ENCODE peak calls at places on chromosomes 5 and 9, in eight cellular contexts. Z is HepG2, C is uterus, D is IMR-90, T is A549, N is ovary, W is H1, I is body of pancreas. O is an unnamed sample.
A peak's percentile ranks its signal among the peaks of the same experiment; 100 is the strongest.

GRCh38 chr9:91502913-91503649 is 79.4 kb upstream of the NFIL3 start:
- DNase-seq in Z (no peak), C (no peak), D (no peak), T (no peak), N (no peak), W (no peak), I (no peak), O (no peak)

GRCh38 chr9:38183994-38184568 is 115.1 kb upstream of the SHB start:
- DNase-seq in Z (no peak), C (no peak), D (no peak), T (no peak), N (no peak), W (no peak), I (no peak), O (no peak)

GRCh38 chr9:131046093-131046380 is 37.1 kb downstream of the LAMC3 start:
- DNase-seq in Z (no peak), C (no peak), D (no peak), T (no peak), N (no peak), W (no peak), I (no peak), O (no peak)

GRCh38 chr5:79705632-79706031 is 16.0 kb downstream of the CMYA5 start:
- DNase-seq in Z (no peak), C (no peak), D (no peak), T (no peak), N (no peak), W (no peak), I (no peak), O (no peak)

GRCh38 chr5:172284275-172284971 is 859 bp upstream of the UBTD2 start:
- DNase-seq in Z (no peak), C (no peak), D (no peak), T (no peak), N (no peak), W (no peak), I (no peak), O (no peak)

GRCh38 chr9:118533101-118533500 is 828.9 kb downstream of the TLR4 start:
- DNase-seq in Z (no peak), C (no peak), D (no peak), T (no peak), N (no peak), W (no peak), I (no peak), O (no peak)

GRCh38 chr9:114278881-114279570 is 43.9 kb upstream of the ORM1 start:
- DNase-seq in Z (no peak), C (peak; percentile 15), D (peak; percentile 51), T (peak; percentile 73), N (peak; percentile 35), W (no peak), I (peak; percentile 11), O (no peak)

GRCh38 chr9:126773004-126773607 is 31.7 kb upstream of the ZBTB43 start:
- DNase-seq in Z (peak; percentile 32), C (no peak), D (peak; percentile 16), T (peak; percentile 65), N (no peak), W (peak; percentile 17), I (no peak), O (no peak)

GRCh38 chr5:60036539-60036938 is 143.0 kb upstream of the PDE4D start:
- DNase-seq in Z (no peak), C (no peak), D (no peak), T (no peak), N (no peak), W (no peak), I (no peak), O (no peak)

GRCh38 chr5:61330341-61330878 is 1.6 kb upstream of the ZSWIM6 start:
- DNase-seq in Z (peak; percentile 10), C (peak; percentile 28), D (peak; percentile 45), T (peak; percentile 59), N (peak; percentile 54), W (no peak), I (peak; percentile 26), O (no peak)

GRCh38 chr9:126461029-126461428 is 134.4 kb downstream of the MVB12B start:
- DNase-seq in Z (no peak), C (no peak), D (no peak), T (no peak), N (no peak), W (no peak), I (no peak), O (peak; percentile 14)

GRCh38 chr5:172605466-172605865 is 35.6 kb upstream of the NEURL1B start:
- DNase-seq in Z (no peak), C (no peak), D (no peak), T (no peak), N (no peak), W (no peak), I (no peak), O (no peak)

GRCh38 chr5:10321882-10322281 is 14.2 kb upstream of the CMBL start:
- DNase-seq in Z (no peak), C (no peak), D (no peak), T (no peak), N (no peak), W (no peak), I (no peak), O (no peak)

DNA sequence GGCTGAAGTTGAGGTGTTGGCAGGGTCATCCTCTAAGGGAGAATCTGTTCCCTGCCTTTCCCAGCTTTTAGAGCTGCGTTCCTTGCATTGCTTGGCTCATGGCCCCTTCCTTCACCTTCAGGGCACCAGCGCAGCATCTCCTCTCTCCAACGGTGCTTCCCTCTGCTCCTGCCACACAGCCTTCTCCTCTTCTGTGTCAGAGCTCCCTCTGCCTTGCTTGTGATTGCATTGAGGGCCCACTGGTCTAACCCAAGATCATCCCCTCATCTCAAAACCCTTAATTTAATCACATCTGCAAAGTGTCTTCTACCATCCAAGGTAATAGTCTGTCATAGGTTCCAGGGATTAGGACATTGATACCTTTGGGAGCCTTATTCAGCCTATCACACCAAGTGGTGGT is 205.7 kb upstream of the TBCA start:
- DNase-seq in Z (no peak), C (no peak), D (no peak), T (no peak), N (no peak), W (no peak), I (no peak), O (no peak)
- TF ChIP-seq CTCF in Z (no peak), C (no peak), D (no peak), T (peak; percentile 8), N (no peak), W (peak; percentile 24), I (no peak), O (no peak)

GRCh38 chr9:124980434-124980833 is 39.6 kb upstream of the GOLGA1 start:
- DNase-seq in Z (no peak), C (no peak), D (no peak), T (no peak), N (no peak), W (no peak), I (no peak), O (no peak)

GRCh38 chr9:124983698-124984097 is 42.8 kb upstream of the GOLGA1 start:
- DNase-seq in Z (no peak), C (no peak), D (no peak), T (no peak), N (no peak), W (no peak), I (no peak), O (no peak)
- TF ChIP-seq POLR2A in Z (no peak), C (no peak), D (no peak), T (no peak), N (no peak), W (no peak), I (no peak), O (no peak)

DNA sequence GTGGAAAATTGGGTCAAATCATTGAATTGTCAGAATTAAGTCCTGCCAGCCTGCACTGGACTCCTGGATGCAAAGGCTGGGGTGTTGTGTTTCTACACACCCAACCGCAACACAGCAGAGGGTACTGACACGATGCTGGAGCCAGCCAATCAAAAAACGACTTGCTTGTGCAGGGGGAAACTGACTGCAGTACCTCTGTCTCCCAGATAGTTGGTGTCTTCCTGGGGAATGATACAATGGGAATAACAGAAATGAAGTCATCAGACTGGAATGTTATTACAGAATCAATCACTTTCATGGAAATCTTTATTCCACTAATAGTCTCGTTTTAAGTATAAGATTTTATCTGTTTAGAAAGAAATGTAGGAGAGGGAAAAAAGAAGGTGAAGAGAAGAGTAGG is 330.3 kb downstream of the MLLT3 start:
- DNase-seq in Z (peak; percentile 30), C (no peak), D (peak; percentile 72), T (peak; percentile 46), N (no peak), W (no peak), I (no peak), O (no peak)
- TF ChIP-seq CTCF in Z (no peak), C (no peak), D (peak; percentile 46), T (no peak), N (no peak), W (no peak), I (no peak), O (no peak)

DNA sequence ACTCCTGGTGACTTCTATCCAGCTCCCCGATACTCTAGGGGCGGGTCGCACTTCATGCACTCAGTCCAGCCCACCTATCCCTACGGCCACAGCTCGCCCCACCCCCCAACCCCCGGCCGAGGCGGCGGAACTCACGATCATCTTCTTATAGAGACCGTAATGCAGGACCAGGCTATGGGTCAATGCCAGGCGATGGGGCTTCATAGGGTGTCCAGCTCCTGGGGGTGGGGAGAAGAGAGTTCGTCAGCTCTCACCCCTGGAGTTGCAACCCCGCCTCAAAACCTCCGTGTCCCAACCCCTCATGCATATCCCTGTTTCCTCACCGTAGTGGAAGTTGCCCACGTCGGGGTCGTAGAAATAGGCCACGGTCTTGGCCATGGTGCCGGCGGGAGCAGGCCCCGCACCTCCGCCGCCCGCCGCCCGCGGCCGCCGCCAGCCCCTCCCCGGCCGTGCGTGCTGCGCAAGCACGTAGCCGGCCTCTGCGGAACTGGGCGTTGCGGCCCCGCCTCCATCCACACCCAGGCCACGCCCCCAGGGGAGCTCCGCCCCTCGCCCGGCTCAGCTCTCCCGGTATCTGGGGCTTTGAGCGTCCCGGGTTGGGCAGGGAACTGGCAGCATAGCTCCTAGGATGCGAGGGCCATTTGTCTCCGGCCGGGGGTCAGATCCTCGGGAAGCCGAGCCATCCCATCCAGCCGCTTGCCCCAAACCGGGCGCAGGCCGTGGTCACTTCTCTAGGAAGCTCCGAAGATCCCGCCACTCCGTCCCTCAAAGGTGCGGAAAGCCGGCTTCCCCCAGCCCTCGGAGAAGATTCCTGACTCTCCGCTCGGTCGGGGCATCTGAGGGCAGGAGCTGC is at the start of the genes HDAC3 and RELL2:
- DNase-seq in Z (peak; percentile 81), C (peak; percentile 92), D (peak; percentile 83), T (peak; percentile 93), N (peak; percentile 97), W (peak; percentile 78), I (peak; percentile 95), O (peak; percentile 90)
- TF ChIP-seq POLR2A in Z (peak; percentile 67), C (peak; percentile 88), D (peak; percentile 80), T (peak; percentile 94), N (peak; percentile 84), W (peak; percentile 75), I (peak; percentile 82), O (no peak)

DNA sequence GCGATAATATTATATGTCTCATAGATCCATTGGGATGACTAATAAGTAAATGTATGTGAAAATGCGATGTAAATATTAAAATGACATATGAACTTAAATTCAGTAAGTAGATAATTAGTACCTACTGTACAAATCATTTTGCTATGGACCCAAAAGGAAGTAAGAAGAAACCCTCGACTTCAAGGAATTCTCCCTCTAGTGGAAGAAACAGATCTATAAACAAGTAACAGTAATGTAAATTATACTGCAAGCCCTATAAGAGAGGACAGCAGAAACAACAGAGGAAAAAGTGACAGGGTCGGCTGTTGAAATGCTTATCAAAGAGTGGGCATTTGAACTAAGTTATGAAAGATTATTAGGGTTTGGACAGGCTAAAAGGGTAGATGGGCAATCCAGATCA is 320.3 kb downstream of the DMAC1 start:
- DNase-seq in Z (no peak), C (no peak), D (peak; percentile 13), T (no peak), N (no peak), W (no peak), I (no peak), O (no peak)
- TF ChIP-seq CTCF in Z (no peak), C (no peak), D (no peak), T (no peak), N (no peak), W (no peak), I (no peak), O (no peak)